ENCODE peak calls at places on chromosomes 3 and 15, in nine cellular contexts. T is sigmoid colon, U is right atrium auricular region, E is Peyer's patch, I is HCT116, W is breast epithelium, M is heart left ventricle, R is kidney, D is upper lobe of right lung. F is an unnamed sample.

GRCh38 chr15:31200735-31201151 is 99.2 kb upstream of the TRPM1 start:
- DNase-seq in T (peak; percentile 85), U (peak; percentile 73), E (peak; percentile 82), I (no peak), W (peak; percentile 36), M (peak; percentile 77), R (peak; percentile 93), D (peak; percentile 92), F (peak; percentile 88)

GRCh38 chr15:52689562-52689961 is 10.4 kb upstream of the ATOSA start:
- DNase-seq in T (no peak), U (no peak), E (no peak), I (no peak), W (no peak), M (no peak), R (no peak), D (no peak), F (no peak)

GRCh38 chr15:31222769-31223345 is 103.8 kb upstream of the KLF13 start:
- DNase-seq in T (no peak), U (no peak), E (peak; percentile 44), I (no peak), W (no peak), M (no peak), R (no peak), D (no peak), F (no peak)

GRCh38 chr3:58568572-58569286 is 8.5 kb downstream of the FAM107A start:
- DNase-seq in T (peak; percentile 85), U (peak; percentile 92), E (peak; percentile 91), I (no peak), W (peak; percentile 63), M (peak; percentile 62), R (peak; percentile 71), D (peak; percentile 84), F (peak; percentile 84)

GRCh38 chr3:15324335-15324734 is 8.1 kb downstream of the SH3BP5 start:
- DNase-seq in T (peak; percentile 67), U (no peak), E (no peak), I (no peak), W (no peak), M (peak; percentile 55), R (no peak), D (no peak), F (no peak)

GRCh38 chr3:4841783-4842440 is 137.3 kb upstream of the BHLHE40 start:
- DNase-seq in T (no peak), U (no peak), E (no peak), I (no peak), W (no peak), M (no peak), R (no peak), D (no peak), F (no peak)

GRCh38 chr3:184154909-184155643 is at the start of gene DVL3:
- DNase-seq in T (peak; percentile 81), U (no peak), E (peak; percentile 85), I (no peak), W (peak; percentile 37), M (peak; percentile 73), R (peak; percentile 91), D (peak; percentile 91), F (peak; percentile 86)

GRCh38 chr3:46710671-46711295 is 6.9 kb downstream of the PRSS50 start:
- DNase-seq in T (peak; percentile 24), U (no peak), E (peak; percentile 26), I (no peak), W (no peak), M (no peak), R (no peak), D (peak; percentile 48), F (peak; percentile 27)

GRCh38 chr15:84814826-84815375 is 2.3 kb upstream of the ALPK3 start:
- DNase-seq in T (no peak), U (no peak), E (no peak), I (no peak), W (no peak), M (no peak), R (no peak), D (no peak), F (no peak)

GRCh38 chr15:71997691-71998090 is 120.3 kb downstream of the MYO9A start:
- DNase-seq in T (no peak), U (no peak), E (no peak), I (no peak), W (no peak), M (no peak), R (no peak), D (no peak), F (no peak)

GRCh38 chr3:39013289-39013688 is 38.5 kb downstream of the SCN11A start:
- DNase-seq in T (no peak), U (no peak), E (no peak), I (no peak), W (peak; percentile 45), M (no peak), R (no peak), D (no peak), F (no peak)

GRCh38 chr3:4570840-4571621 is 77.9 kb downstream of the ITPR1 start:
- DNase-seq in T (no peak), U (no peak), E (no peak), I (no peak), W (no peak), M (no peak), R (no peak), D (no peak), F (no peak)

GRCh38 chr15:75598361-75598760 is 19.2 kb upstream of the PTPN9 start:
- DNase-seq in T (no peak), U (no peak), E (no peak), I (no peak), W (no peak), M (no peak), R (no peak), D (no peak), F (no peak)
- H3K27ac ChIP-seq in T (no peak overlapping the region), U (no peak overlapping the region), E (peak overlapping the region; percentile 46), I (no peak overlapping the region), W (no peak overlapping the region), M (peak overlapping the region; percentile 5), R (no peak overlapping the region), D (no peak overlapping the region), F (peak overlapping the region; percentile 38)

GRCh38 chr15:74062671-74063070 is 19.7 kb downstream of the GOLGA6A start:
- DNase-seq in T (peak; percentile 58), U (no peak), E (peak; percentile 31), I (no peak), W (no peak), M (no peak), R (peak; percentile 32), D (no peak), F (peak; percentile 37)

GRCh38 chr15:74055804-74056203 is 26.5 kb downstream of the GOLGA6A start:
- DNase-seq in T (no peak), U (no peak), E (no peak), I (no peak), W (no peak), M (no peak), R (peak; percentile 3), D (no peak), F (no peak)

GRCh38 chr15:74062236-74062635 is 20.1 kb downstream of the GOLGA6A start:
- DNase-seq in T (no peak), U (no peak), E (peak; percentile 41), I (no peak), W (no peak), M (no peak), R (peak; percentile 41), D (no peak), F (no peak)

GRCh38 chr15:74060251-74060650 is 22.1 kb downstream of the GOLGA6A start:
- DNase-seq in T (no peak), U (no peak), E (peak; percentile 19), I (no peak), W (no peak), M (no peak), R (peak; percentile 29), D (no peak), F (no peak)
- H3K4me3 ChIP-seq in T (no peak overlapping the region), U (no peak overlapping the region), E (no peak overlapping the region), I (no peak overlapping the region), W (no peak overlapping the region), M (no peak overlapping the region), R (no peak overlapping the region), D (no peak overlapping the region), F (no peak overlapping the region)

GRCh38 chr15:62472616-62473299 is 307.7 kb upstream of the C2CD4B start:
- DNase-seq in T (peak; percentile 59), U (no peak), E (no peak), I (no peak), W (peak; percentile 27), M (peak; percentile 70), R (no peak), D (no peak), F (no peak)

GRCh38 chr15:62469478-62469873 is 304.4 kb upstream of the C2CD4B start:
- DNase-seq in T (peak; percentile 68), U (no peak), E (no peak), I (no peak), W (no peak), M (no peak), R (no peak), D (no peak), F (no peak)

GRCh38 chr15:62474021-62474770 is 309.1 kb upstream of the C2CD4B start:
- DNase-seq in T (peak; percentile 38), U (no peak), E (no peak), I (no peak), W (no peak), M (no peak), R (no peak), D (no peak), F (no peak)

GRCh38 chr15:62474771-62475124 is 309.7 kb upstream of the C2CD4B start:
- DNase-seq in T (peak; percentile 47), U (no peak), E (no peak), I (no peak), W (no peak), M (no peak), R (no peak), D (no peak), F (no peak)

GRCh38 chr15:62469874-62470688 is 305.0 kb upstream of the C2CD4B start:
- DNase-seq in T (peak; percentile 87), U (peak; percentile 92), E (no peak), I (peak; percentile 13), W (no peak), M (peak; percentile 77), R (no peak), D (no peak), F (no peak)
- H3K27ac ChIP-seq in T (peak overlapping the region; percentile 70), U (peak overlapping the region; percentile 82), E (peak overlapping the region; percentile 65), I (no peak overlapping the region), W (peak overlapping the region; percentile 68), M (peak overlapping the region; percentile 77), R (no peak overlapping the region), D (peak overlapping the region; percentile 37), F (peak overlapping the region; percentile 33)

GRCh38 chr3:21750291-21750690 is 719 bp downstream of the ZNF385D start:
- DNase-seq in T (no peak), U (no peak), E (no peak), I (no peak), W (no peak), M (no peak), R (no peak), D (no peak), F (no peak)

GRCh38 chr3:21751891-21752290 is 881 bp upstream of the ZNF385D start:
- DNase-seq in T (no peak), U (no peak), E (no peak), I (no peak), W (no peak), M (no peak), R (no peak), D (no peak), F (no peak)

GRCh38 chr3:21750831-21751391 is at the start of gene ZNF385D:
- DNase-seq in T (peak; percentile 76), U (peak; percentile 70), E (peak; percentile 46), I (no peak), W (peak; percentile 39), M (peak; percentile 74), R (peak; percentile 78), D (peak; percentile 61), F (peak; percentile 42)

GRCh38 chr3:21745971-21746370 is 5.0 kb downstream of the ZNF385D start:
- DNase-seq in T (no peak), U (no peak), E (no peak), I (no peak), W (no peak), M (no peak), R (no peak), D (no peak), F (no peak)

GRCh38 chr3:21747376-21747775 is 3.6 kb downstream of the ZNF385D start:
- DNase-seq in T (no peak), U (no peak), E (no peak), I (no peak), W (no peak), M (no peak), R (no peak), D (no peak), F (no peak)
- H3K4me3 ChIP-seq in T (no peak overlapping the region), U (peak overlapping the region; percentile 11), E (no peak overlapping the region), I (no peak overlapping the region), W (peak overlapping the region; percentile 4), M (peak overlapping the region; percentile 7), R (no peak overlapping the region), D (no peak overlapping the region), F (no peak overlapping the region)